ENCODE peak calls at places on chromosomes 1 and 21, in ten cellular contexts. T is HTR-8/SVneo; N is stimulated activated CD8-positive, alpha-beta memory T cell treated with anti-CD3 and anti-CD28 coated beads, Interleukin-15, amount 100 ng/mL, for 1 hour; F is activated CD8-positive, alpha-beta memory T cell treated with anti-CD3 and anti-CD28 coated beads, Interleukin-2, amount 50 U/mL, for 48 hours; A is stimulated activated CD4-positive, alpha-beta T cell treated with anti-CD3 and anti-CD28 coated beads, Interleukin-4, amount 100 ng/mL, for 1 hour; Z is midbrain; R is brain microvascular endothelial cell; J is spleen; Q is endodermal cell; M is kidney tubule cell. G is an unnamed sample.

GRCh38 chr1:25642710-25643109 is 26.1 kb downstream of the MAN1C1 start:
- DNase-seq in T (no peak), N (peak; percentile 49), F (peak; percentile 80), A (peak; percentile 43), Z (no peak), R (peak; percentile 41), J (peak; percentile 87), Q (peak; percentile 45), M (no peak), G (no peak)

GRCh38 chr1:170664828-170665617 is 1.1 kb downstream of the PRRX1 start:
- DNase-seq in T (no peak), N (no peak), F (peak; percentile 58), A (no peak), Z (peak; percentile 51), R (peak; percentile 52), J (no peak), Q (peak; percentile 79), M (peak; percentile 25), G (no peak)

GRCh38 chr21:45525910-45526306 is 16.3 kb downstream of the SLC19A1 start:
- DNase-seq in T (no peak), N (no peak), F (peak; percentile 37), A (no peak), Z (no peak), R (no peak), J (peak; percentile 64), Q (peak; percentile 24), M (no peak), G (no peak)

GRCh38 chr1:39187276-39188046 is 17.0 kb upstream of the MACF1 start:
- DNase-seq in T (no peak), N (no peak), F (no peak), A (no peak), Z (no peak), R (no peak), J (no peak), Q (no peak), M (peak; percentile 68), G (no peak)

GRCh38 chr1:93750946-93751345 is 69.3 kb upstream of the BCAR3 start:
- DNase-seq in T (no peak), N (no peak), F (no peak), A (no peak), Z (no peak), R (no peak), J (no peak), Q (no peak), M (no peak), G (no peak)

GRCh38 chr1:107293901-107294600 is 153.2 kb downstream of the NTNG1 start:
- DNase-seq in T (no peak), N (no peak), F (no peak), A (no peak), Z (no peak), R (no peak), J (no peak), Q (no peak), M (no peak), G (no peak)

GRCh38 chr21:37416914-37417313 is 50.3 kb downstream of the DYRK1A start:
- DNase-seq in T (no peak), N (no peak), F (no peak), A (no peak), Z (no peak), R (no peak), J (no peak), Q (no peak), M (no peak), G (no peak)

GRCh38 chr1:31154632-31155215 is 85.0 kb downstream of the NKAIN1 start:
- DNase-seq in T (peak; percentile 70), N (peak; percentile 44), F (peak; percentile 89), A (peak; percentile 77), Z (peak; percentile 26), R (peak; percentile 50), J (peak; percentile 91), Q (peak; percentile 98), M (peak; percentile 92), G (peak; percentile 36)

GRCh38 chr21:31252611-31253010 is 91.5 kb downstream of the TIAM1 start:
- DNase-seq in T (no peak), N (no peak), F (no peak), A (no peak), Z (no peak), R (no peak), J (no peak), Q (no peak), M (no peak), G (no peak)

GRCh38 chr1:43878854-43879253 is 54.7 kb upstream of the ARTN start:
- DNase-seq in T (no peak), N (no peak), F (no peak), A (no peak), Z (no peak), R (no peak), J (no peak), Q (no peak), M (no peak), G (no peak)

GRCh38 chr1:225544924-225545323 is 108.0 kb downstream of the ENAH start:
- DNase-seq in T (no peak), N (no peak), F (no peak), A (no peak), Z (no peak), R (no peak), J (no peak), Q (no peak), M (no peak), G (no peak)

GRCh38 chr1:45518910-45519309 is 2.8 kb downstream of the PRDX1 start:
- DNase-seq in T (no peak), N (no peak), F (no peak), A (no peak), Z (peak; percentile 34), R (no peak), J (no peak), Q (no peak), M (no peak), G (no peak)

GRCh38 chr21:37656899-37657298 is 259.4 kb downstream of the KCNJ6 start:
- DNase-seq in T (no peak), N (no peak), F (no peak), A (no peak), Z (no peak), R (no peak), J (no peak), Q (no peak), M (no peak), G (no peak)

GRCh38 chr1:2353215-2353906 is 38.0 kb downstream of the MORN1 start:
- DNase-seq in T (no peak), N (no peak), F (no peak), A (no peak), Z (no peak), R (no peak), J (peak; percentile 44), Q (no peak), M (no peak), G (no peak)

GRCh38 chr1:221708076-221708571 is 33.8 kb downstream of the DUSP10 start:
- DNase-seq in T (no peak), N (peak; percentile 16), F (peak; percentile 62), A (no peak), Z (peak; percentile 65), R (peak; percentile 38), J (no peak), Q (no peak), M (no peak), G (no peak)

GRCh38 chr21:14942801-14943490 is 121.9 kb downstream of the NRIP1 start:
- DNase-seq in T (no peak), N (no peak), F (no peak), A (no peak), Z (no peak), R (peak; percentile 45), J (no peak), Q (no peak), M (peak; percentile 84), G (no peak)

GRCh38 chr1:246768403-246769020 is 44.3 kb downstream of the SCCPDH start:
- DNase-seq in T (no peak), N (no peak), F (no peak), A (no peak), Z (no peak), R (no peak), J (no peak), Q (peak; percentile 75), M (no peak), G (no peak)

GRCh38 chr1:153543738-153544135 is 1.9 kb downstream of the S100A4 start:
- DNase-seq in T (no peak), N (no peak), F (no peak), A (no peak), Z (no peak), R (no peak), J (peak; percentile 34), Q (no peak), M (no peak), G (no peak)

GRCh38 chr21:46057111-46057709 is 40.7 kb upstream of the COL6A2 start:
- DNase-seq in T (no peak), N (no peak), F (peak; percentile 81), A (peak; percentile 27), Z (no peak), R (no peak), J (no peak), Q (peak; percentile 40), M (no peak), G (no peak)

GRCh38 chr1:103250441-103250861 is 142.1 kb upstream of the COL11A1 start:
- DNase-seq in T (no peak), N (no peak), F (no peak), A (no peak), Z (no peak), R (peak; percentile 89), J (no peak), Q (peak; percentile 84), M (peak; percentile 13), G (no peak)

GRCh38 chr1:246689409-246689997 is 34.7 kb upstream of the SCCPDH start:
- DNase-seq in T (peak; percentile 93), N (no peak), F (peak; percentile 69), A (peak; percentile 29), Z (peak; percentile 80), R (peak; percentile 64), J (peak; percentile 83), Q (peak; percentile 86), M (peak; percentile 78), G (peak; percentile 87)

GRCh38 chr1:14937288-14937949 is 216.1 kb upstream of the TMEM51 start:
- DNase-seq in T (no peak), N (no peak), F (no peak), A (no peak), Z (no peak), R (no peak), J (no peak), Q (no peak), M (no peak), G (no peak)

GRCh38 chr1:52348704-52349301 is 17.2 kb downstream of the CC2D1B start:
- DNase-seq in T (no peak), N (no peak), F (no peak), A (no peak), Z (peak; percentile 49), R (peak; percentile 38), J (no peak), Q (peak; percentile 89), M (peak; percentile 11), G (no peak)

GRCh38 chr1:217275617-217276398 is 355.1 kb downstream of the GPATCH2 start:
- DNase-seq in T (peak; percentile 4), N (no peak), F (no peak), A (no peak), Z (no peak), R (peak; percentile 46), J (no peak), Q (no peak), M (peak; percentile 71), G (no peak)

GRCh38 chr1:155940531-155940992 is 876 bp upstream of the RXFP4 start:
- DNase-seq in T (peak; percentile 37), N (no peak), F (no peak), A (no peak), Z (no peak), R (no peak), J (peak; percentile 66), Q (no peak), M (peak; percentile 70), G (no peak)

GRCh38 chr1:46183119-46183842 is 7.0 kb upstream of the P3R3URF start:
- DNase-seq in T (peak; percentile 92), N (no peak), F (no peak), A (no peak), Z (no peak), R (peak; percentile 93), J (no peak), Q (peak; percentile 61), M (peak; percentile 100), G (no peak)

GRCh38 chr1:57357462-57357861 is 66.4 kb downstream of the DAB1 start:
- DNase-seq in T (no peak), N (no peak), F (no peak), A (no peak), Z (no peak), R (no peak), J (no peak), Q (no peak), M (no peak), G (no peak)

GRCh38 chr1:30513396-30514136 is 209.8 kb downstream of the MATN1 start:
- DNase-seq in T (no peak), N (no peak), F (peak; percentile 29), A (no peak), Z (no peak), R (no peak), J (peak; percentile 61), Q (peak; percentile 44), M (no peak), G (no peak)